ENCODE peak calls at places on chromosomes 3 and 15, in seven cellular contexts. A is neural crest cell, G is A549, F is IMR-90, J is coronary artery, I is HepG2, P is lower leg skin. H is an unnamed sample.

GRCh38 chr3:16906679-16907078 is 21.9 kb downstream of the PLCL2 start:
- DNase-seq in A (no peak), G (no peak), F (peak; percentile 29), J (no peak), I (no peak), P (no peak), H (no peak)

GRCh38 chr3:42122261-42123011 is 31.3 kb downstream of the TRAK1 start:
- DNase-seq in A (no peak), G (no peak), F (no peak), J (no peak), I (no peak), P (no peak), H (no peak)

GRCh38 chr3:115960799-115961198 is 337.5 kb downstream of the GAP43 start:
- DNase-seq in A (no peak), G (no peak), F (no peak), J (no peak), I (no peak), P (no peak), H (no peak)

GRCh38 chr15:57649138-57649537 is 57.4 kb upstream of the POLR2M start:
- DNase-seq in A (no peak), G (no peak), F (no peak), J (no peak), I (no peak), P (no peak), H (no peak)

GRCh38 chr3:141530133-141530768 is 43.4 kb downstream of the RASA2 start:
- DNase-seq in A (no peak), G (no peak), F (peak; percentile 81), J (no peak), I (no peak), P (no peak), H (no peak)

GRCh38 chr15:34365073-34365825 is 1.7 kb downstream of the LPCAT4 start:
- DNase-seq in A (no peak), G (no peak), F (no peak), J (no peak), I (no peak), P (no peak), H (no peak)

GRCh38 chr3:65170357-65171090 is 482.7 kb upstream of the ADAMTS9 start:
- DNase-seq in A (no peak), G (no peak), F (peak; percentile 85), J (peak; percentile 99), I (no peak), P (peak; percentile 94), H (peak; percentile 85)

GRCh38 chr15:70308011-70308761 is 210.5 kb upstream of the TLE3 start:
- DNase-seq in A (no peak), G (peak; percentile 38), F (no peak), J (no peak), I (no peak), P (no peak), H (no peak)

GRCh38 chr3:177041730-177042551 is 155.3 kb downstream of the TBL1XR1 start:
- DNase-seq in A (no peak), G (no peak), F (no peak), J (no peak), I (no peak), P (no peak), H (no peak)

GRCh38 chr15:55564347-55565145 is 23.6 kb downstream of the PYGO1 start:
- DNase-seq in A (no peak), G (no peak), F (no peak), J (no peak), I (no peak), P (no peak), H (no peak)

GRCh38 chr15:26391556-26392229 is 381.2 kb downstream of the GABRB3 start:
- DNase-seq in A (no peak), G (no peak), F (no peak), J (no peak), I (no peak), P (no peak), H (no peak)

GRCh38 chr3:133828576-133829309 is 23.1 kb downstream of the SRPRB start:
- DNase-seq in A (no peak), G (no peak), F (no peak), J (no peak), I (no peak), P (no peak), H (no peak)

GRCh38 chr3:162295323-162295983 is 798.8 kb downstream of the OTOL1 start:
- DNase-seq in A (no peak), G (peak; percentile 52), F (peak; percentile 97), J (no peak), I (no peak), P (no peak), H (no peak)

GRCh38 chr3:51975857-51976549 is 1.1 kb downstream of the ABHD14A start:
- DNase-seq in A (peak; percentile 66), G (no peak), F (peak; percentile 64), J (peak; percentile 84), I (peak; percentile 50), P (peak; percentile 94), H (peak; percentile 72)
- TF ChIP-seq CTCF in A (peak; percentile 19), G (no peak), F (peak; percentile 19), J (no peak), I (peak; percentile 33), P (no peak), H (no peak)

DNA sequence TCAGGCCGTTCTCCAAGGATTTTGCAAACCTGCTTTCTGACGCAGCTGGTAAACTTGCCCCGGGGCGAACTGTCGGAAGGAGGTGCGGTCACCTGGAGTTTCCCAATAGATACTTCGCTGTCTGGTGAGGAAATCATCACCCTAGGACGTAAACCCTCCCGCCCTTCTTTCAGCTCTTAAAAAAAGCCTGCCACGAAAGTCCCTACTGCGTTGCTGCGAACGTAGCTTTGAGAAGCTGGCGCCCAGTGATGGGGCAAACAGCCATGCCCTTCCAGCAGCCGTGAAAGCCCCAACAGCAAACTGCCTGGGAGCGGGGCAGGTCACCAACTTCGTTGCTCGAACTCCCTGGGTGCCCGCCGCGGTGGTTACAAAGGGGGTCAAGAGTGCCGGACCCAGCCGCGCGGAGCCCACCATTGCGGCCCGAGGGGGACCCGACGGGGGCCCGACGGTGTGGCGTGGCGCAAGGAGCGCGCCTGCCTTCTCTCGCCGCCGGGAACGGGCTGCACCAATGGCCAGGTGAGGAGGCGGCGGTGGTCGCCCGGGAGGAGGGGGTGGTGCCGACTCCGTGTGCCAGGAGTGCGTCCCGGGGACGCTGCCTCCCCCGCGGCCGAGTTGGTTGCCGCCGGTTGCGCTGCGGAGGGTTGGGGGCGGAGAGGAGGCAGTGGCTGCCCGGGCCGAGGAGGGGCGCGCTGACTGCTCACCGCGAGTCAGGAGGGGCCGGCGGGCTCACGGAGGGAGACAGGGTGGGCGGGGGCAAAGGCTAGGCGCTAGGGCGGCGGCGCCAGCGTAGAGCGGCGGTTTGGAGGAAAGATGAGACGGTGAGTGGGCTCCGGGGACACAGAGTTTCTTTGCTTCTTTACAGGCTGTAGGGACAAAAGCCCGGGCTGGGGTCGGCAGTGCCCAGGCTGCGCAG is at the start of gene PHLDB2:
- DNase-seq in A (peak; percentile 83), G (peak; percentile 65), F (peak; percentile 67), J (peak; percentile 90), I (peak; percentile 68), P (peak; percentile 95), H (no peak)
- TF ChIP-seq CTCF in A (no peak), G (no peak), F (no peak), J (no peak), I (peak; percentile 56), P (peak; percentile 24), H (no peak)

GRCh38 chr15:50124557-50125080 is 5.6 kb upstream of the ATP8B4 start:
- DNase-seq in A (no peak), G (no peak), F (no peak), J (no peak), I (no peak), P (no peak), H (no peak)

GRCh38 chr15:50126072-50126471 is 7.0 kb upstream of the ATP8B4 start:
- DNase-seq in A (no peak), G (no peak), F (no peak), J (no peak), I (no peak), P (no peak), H (no peak)

GRCh38 chr15:50127255-50127777 is 8.3 kb upstream of the ATP8B4 start:
- DNase-seq in A (no peak), G (no peak), F (peak; percentile 82), J (no peak), I (peak; percentile 24), P (no peak), H (no peak)

GRCh38 chr15:50131617-50132016 is 12.6 kb upstream of the ATP8B4 start:
- DNase-seq in A (no peak), G (no peak), F (no peak), J (no peak), I (no peak), P (no peak), H (no peak)

DNA sequence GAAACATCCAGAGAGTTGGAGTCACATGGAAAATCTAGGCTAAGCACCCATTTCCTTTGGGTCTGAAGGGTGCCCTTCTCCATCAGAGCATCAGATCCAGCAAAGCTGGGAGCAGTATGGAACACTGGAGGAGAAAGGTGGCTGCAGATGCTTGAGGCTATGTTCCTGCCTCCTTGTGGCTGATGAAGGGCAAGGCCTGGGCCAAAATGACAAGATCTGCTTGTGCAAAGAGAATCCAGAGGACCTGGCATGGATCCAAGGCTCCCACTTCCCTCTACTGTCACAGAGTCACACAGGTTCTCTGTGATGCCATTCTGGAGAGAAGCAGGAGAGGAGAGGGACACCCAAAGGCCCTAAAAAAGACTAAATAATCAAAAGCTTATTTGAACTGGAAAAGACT is 9.2 kb upstream of the ATP8B4 start:
- DNase-seq in A (no peak), G (no peak), F (no peak), J (no peak), I (no peak), P (peak; percentile 89), H (peak; percentile 51)
- TF ChIP-seq CTCF in A (peak; percentile 14), G (no peak), F (no peak), J (no peak), I (no peak), P (no peak), H (no peak)

GRCh38 chr3:197305854-197306253 is 7.4 kb upstream of the DLG1 start:
- DNase-seq in A (no peak), G (no peak), F (peak; percentile 93), J (no peak), I (no peak), P (no peak), H (no peak)

GRCh38 chr3:197303452-197303851 is 5.0 kb upstream of the DLG1 start:
- DNase-seq in A (no peak), G (no peak), F (no peak), J (no peak), I (no peak), P (no peak), H (no peak)

GRCh38 chr3:197300361-197300760 is 1.9 kb upstream of the DLG1 start:
- DNase-seq in A (no peak), G (no peak), F (no peak), J (no peak), I (no peak), P (no peak), H (no peak)

GRCh38 chr3:197302033-197302432 is 3.6 kb upstream of the DLG1 start:
- DNase-seq in A (no peak), G (no peak), F (no peak), J (no peak), I (no peak), P (no peak), H (no peak)

DNA sequence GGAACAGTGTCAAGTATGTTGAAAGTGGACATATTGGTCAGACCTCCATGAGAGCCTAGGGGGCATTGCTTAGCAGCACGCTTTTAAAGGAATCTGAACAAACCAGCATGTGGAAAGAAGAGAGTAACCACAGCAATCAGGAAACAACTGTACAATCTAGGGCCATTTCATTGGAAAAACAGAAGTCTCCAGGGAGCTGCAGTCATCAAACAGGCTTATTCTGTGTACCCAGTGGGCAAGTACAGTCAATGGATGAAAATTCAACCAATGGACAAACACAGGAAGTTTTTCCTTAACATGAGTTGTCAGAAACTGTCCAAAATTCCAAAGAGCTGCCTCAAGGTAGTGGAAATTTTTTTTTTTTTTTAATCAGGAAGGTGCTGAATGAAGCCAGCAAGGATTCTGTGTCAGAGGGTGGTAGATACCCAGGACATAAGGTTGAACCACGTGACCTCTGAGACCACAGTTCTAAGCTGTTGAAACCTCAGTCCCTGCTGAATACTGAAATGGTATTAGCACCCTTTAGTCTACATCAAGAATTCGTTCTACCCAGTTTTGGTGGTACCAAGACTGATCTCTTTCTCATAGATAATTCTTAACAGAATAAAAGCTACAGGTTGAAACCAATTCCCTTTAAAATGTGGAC is 4.4 kb upstream of the DLG1 start:
- DNase-seq in A (no peak), G (no peak), F (peak; percentile 52), J (no peak), I (peak; percentile 12), P (no peak), H (no peak)
- TF ChIP-seq CTCF in A (no peak), G (no peak), F (no peak), J (no peak), I (no peak), P (no peak), H (no peak)